ENCODE peak calls at places on chromosomes 2 and 18, in nine cellular contexts. X is CD8-positive, alpha-beta memory T cell; N is adrenal gland; V is putamen; R is mucosa of gallbladder; T is HTR-8/SVneo; F is T-cell; K is GM20000; D is NCI-H1105. E is an unnamed sample.

GRCh38 chr2:220569380-220569779 is 942.0 kb downstream of the SLC4A3 start:
- DNase-seq in X (no peak), K (no peak), V (no peak), T (no peak), D (peak; percentile 94), F (no peak), R (no peak), N (no peak), E (no peak)

GRCh38 chr18:24530630-24531111 is 70.2 kb downstream of the HRH4 start:
- DNase-seq in X (no peak), V (peak; percentile 82), K (no peak), D (no peak), N (peak; percentile 45), T (peak; percentile 19), F (no peak), R (no peak), E (no peak)

GRCh38 chr2:110955546-110955945 is 165.2 kb upstream of the BCL2L11 start:
- DNase-seq in V (no peak), F (no peak), K (no peak), D (no peak), R (no peak), X (no peak), T (no peak), N (no peak), E (no peak)

GRCh38 chr2:42957109-42958035 is 165.0 kb upstream of the HAAO start:
- DNase-seq in N (no peak), X (no peak), T (no peak), K (no peak), R (no peak), D (no peak), F (no peak), V (no peak), E (peak; percentile 33)

GRCh38 chr2:157898591-157898996 is 22.5 kb upstream of the ACVR1 start:
- DNase-seq in R (peak; percentile 66), N (peak; percentile 65), K (peak; percentile 18), T (peak; percentile 38), V (no peak), D (no peak), F (peak; percentile 43), X (no peak), E (no peak)

GRCh38 chr18:500556-501405 is at the start of gene COLEC12:
- DNase-seq in T (no peak), V (no peak), F (no peak), D (no peak), K (no peak), N (no peak), X (no peak), R (no peak), E (peak; percentile 47)

GRCh38 chr2:67848551-67848950 is 214.3 kb downstream of the C1D start:
- DNase-seq in V (no peak), D (no peak), N (no peak), F (no peak), T (no peak), X (no peak), R (no peak), K (no peak), E (no peak)

GRCh38 chr2:8685697-8686358 is 4.0 kb downstream of the ID2 start:
- DNase-seq in N (peak; percentile 64), V (peak; percentile 32), R (peak; percentile 72), F (peak; percentile 81), T (peak; percentile 76), D (peak; percentile 60), K (peak; percentile 90), X (peak; percentile 77), E (peak; percentile 72)

GRCh38 chr18:67776929-67777328 is 260.4 kb upstream of the DSEL start:
- DNase-seq in K (no peak), N (no peak), T (no peak), X (no peak), F (no peak), V (no peak), D (peak; percentile 61), R (no peak), E (no peak)

GRCh38 chr18:9971313-9971920 is 57.6 kb downstream of the VAPA start:
- DNase-seq in V (peak; percentile 86), X (peak; percentile 46), R (peak; percentile 90), K (peak; percentile 71), T (peak; percentile 71), N (peak; percentile 73), D (peak; percentile 33), F (peak; percentile 57), E (peak; percentile 65)

GRCh38 chr2:196389670-196390069 is 218.3 kb upstream of the STK17B start:
- DNase-seq in N (no peak), D (no peak), F (no peak), T (no peak), V (no peak), X (no peak), R (no peak), K (no peak), E (no peak)

GRCh38 chr2:7977900-7978299 is 704.0 kb upstream of the ID2 start:
- DNase-seq in D (no peak), V (no peak), K (no peak), N (no peak), T (no peak), F (no peak), X (no peak), R (no peak), E (no peak)

GRCh38 chr2:40433739-40434138 is 18.2 kb downstream of the SLC8A1 start:
- DNase-seq in F (no peak), T (no peak), R (no peak), X (no peak), D (no peak), V (no peak), K (no peak), N (no peak), E (no peak)

GRCh38 chr2:201420442-201421113 is 30.7 kb downstream of the TRAK2 start:
- DNase-seq in T (no peak), V (no peak), R (no peak), X (no peak), N (no peak), D (no peak), F (no peak), K (no peak), E (no peak)

GRCh38 chr2:217527586-217528202 is 475.1 kb downstream of the TNS1 start:
- DNase-seq in D (no peak), X (no peak), N (no peak), V (no peak), K (no peak), F (no peak), R (no peak), T (no peak), E (no peak)

GRCh38 chr2:46231721-46232120 is 65.5 kb upstream of the EPAS1 start:
- DNase-seq in K (no peak), V (no peak), T (no peak), R (no peak), F (no peak), N (no peak), X (no peak), D (no peak), E (no peak)

GRCh38 chr2:79855264-79856006 is 342.6 kb downstream of the CTNNA2 start:
- DNase-seq in N (no peak), R (no peak), T (peak; percentile 18), F (no peak), K (no peak), D (no peak), X (no peak), V (peak; percentile 40), E (no peak)

GRCh38 chr2:157691131-157691530 is 62.5 kb upstream of the ACVR1C start:
- DNase-seq in R (no peak), F (no peak), N (no peak), V (no peak), X (no peak), T (no peak), K (no peak), D (no peak), E (no peak)

GRCh38 chr2:97728091-97728596 is 14.8 kb downstream of the ZAP70 start:
- DNase-seq in V (no peak), X (no peak), D (no peak), T (no peak), F (peak; percentile 50), K (no peak), N (no peak), R (no peak), E (peak; percentile 77)

GRCh38 chr2:45637440-45637839 is 14.0 kb upstream of the PRKCE start:
- DNase-seq in V (no peak), D (no peak), T (no peak), F (no peak), R (no peak), N (no peak), K (no peak), X (no peak), E (no peak)

GRCh38 chr2:217216316-217216715 is 356.5 kb upstream of the TNP1 start:
- DNase-seq in T (no peak), K (no peak), R (no peak), X (no peak), F (no peak), N (no peak), V (no peak), D (no peak), E (no peak)

GRCh38 chr2:69567157-69567908 is 76.2 kb downstream of the AAK1 start:
- DNase-seq in K (no peak), V (no peak), D (no peak), R (no peak), T (peak; percentile 37), N (no peak), F (no peak), X (no peak), E (no peak)

GRCh38 chr2:188966079-188966571 is 8.0 kb upstream of the COL3A1 start:
- DNase-seq in K (no peak), R (no peak), D (no peak), F (no peak), V (no peak), T (no peak), X (no peak), N (no peak), E (no peak)

GRCh38 chr2:149877913-149878312 is 290.3 kb upstream of the MMADHC start:
- DNase-seq in F (no peak), K (no peak), T (no peak), D (no peak), R (no peak), N (no peak), V (no peak), X (no peak), E (no peak)

GRCh38 chr2:105803337-105803736 is 58.6 kb downstream of the NCK2 start:
- DNase-seq in N (no peak), V (no peak), D (no peak), F (no peak), K (no peak), X (no peak), R (no peak), T (no peak), E (no peak)

GRCh38 chr18:49100226-49100968 is 149.6 kb upstream of the SMAD7 start:
- DNase-seq in R (no peak), F (no peak), D (no peak), T (no peak), V (no peak), K (no peak), N (no peak), X (no peak), E (no peak)

GRCh38 chr2:180038997-180039396 is 31.9 kb upstream of the CWC22 start:
- DNase-seq in D (no peak), V (no peak), N (no peak), F (no peak), R (no peak), T (no peak), K (no peak), X (no peak), E (no peak)

GRCh38 chr2:130878316-130878715 is 41.6 kb downstream of the ARHGEF4 start:
- DNase-seq in N (no peak), K (no peak), V (peak; percentile 65), R (no peak), T (no peak), F (no peak), X (no peak), D (no peak), E (no peak)

GRCh38 chr2:36441816-36442215 is 86.2 kb downstream of the CRIM1 start:
- DNase-seq in F (no peak), K (no peak), T (no peak), N (no peak), R (no peak), D (no peak), V (no peak), X (no peak), E (no peak)

GRCh38 chr2:64859208-64860161 is 129.7 kb upstream of the SLC1A4 start:
- DNase-seq in F (no peak), V (peak; percentile 79), X (no peak), D (peak; percentile 48), N (peak; percentile 98), K (peak; percentile 87), T (peak; percentile 77), R (peak; percentile 86), E (peak; percentile 87)

GRCh38 chr2:43461461-43462073 is 134.3 kb downstream of the THADA start:
- DNase-seq in T (no peak), D (peak; percentile 27), N (no peak), K (peak; percentile 43), F (no peak), V (peak; percentile 11), X (no peak), R (no peak), E (no peak)

E was measured in heart left ventricle.